ENCODE peak calls at places on chromosomes 13 and 19, in four cellular contexts. One of them, this sample, is unnamed. For H3K9me3 and H3K4me1, the result is how much of the 10 kb centered on the place peaks cover.

GRCh38 chr13:73870970-73871935 is 263.0 kb downstream of the KLF12 start:
- DNase-seq in HepG2: no peak
- DNase-seq in fibroblast of lung: peak
- DNase-seq in cardiac muscle cell: peak
- DNase-seq in this sample: no peak

GRCh38 chr13:26476111-26476743 is 81.3 kb upstream of the WASF3 start:
- DNase-seq in cardiac muscle cell: peak
- DNase-seq in HepG2: peak
- DNase-seq in fibroblast of lung: peak
- DNase-seq in this sample: peak

GRCh38 chr19:56839665-56840451 is 668 bp downstream of the PEG3 start:
- DNase-seq in cardiac muscle cell: peak
- DNase-seq in fibroblast of lung: peak
- DNase-seq in HepG2: peak
- DNase-seq in this sample: no peak

GRCh38 chr19:10686661-10687517 is 14.3 kb upstream of the QTRT1 start:
- DNase-seq in HepG2: no peak
- DNase-seq in fibroblast of lung: peak
- DNase-seq in cardiac muscle cell: no peak
- DNase-seq in this sample: no peak

GRCh38 chr19:55688422-55689218 is 13.6 kb downstream of the EPN1 start:
- DNase-seq in HepG2: no peak
- DNase-seq in fibroblast of lung: no peak
- DNase-seq in cardiac muscle cell: no peak
- DNase-seq in this sample: no peak

GRCh38 chr19:58577581-58578429 is 4.7 kb upstream of the MZF1 start:
- DNase-seq in fibroblast of lung: no peak
- DNase-seq in cardiac muscle cell: no peak
- DNase-seq in HepG2: no peak
- DNase-seq in this sample: no peak

GRCh38 chr13:87999791-88000190 is 328.6 kb downstream of the SLITRK5 start:
- DNase-seq in cardiac muscle cell: no peak
- DNase-seq in HepG2: no peak
- DNase-seq in fibroblast of lung: no peak
- DNase-seq in this sample: no peak

GRCh38 chr13:85223883-85224656 is 575.1 kb downstream of the SLITRK6 start:
- DNase-seq in fibroblast of lung: peak
- DNase-seq in cardiac muscle cell: peak
- DNase-seq in HepG2: no peak
- DNase-seq in this sample: no peak

GRCh38 chr19:16928916-16929315 is 40.1 kb downstream of the F2RL3 start:
- DNase-seq in fibroblast of lung: no peak
- DNase-seq in cardiac muscle cell: no peak
- DNase-seq in HepG2: no peak
- DNase-seq in this sample: no peak

GRCh38 chr19:16931306-16931705 is 42.5 kb downstream of the F2RL3 start:
- DNase-seq in fibroblast of lung: no peak
- DNase-seq in cardiac muscle cell: no peak
- DNase-seq in HepG2: no peak
- DNase-seq in this sample: no peak

GRCh38 chr19:16930753-16931152 is 42.0 kb downstream of the F2RL3 start:
- DNase-seq in HepG2: no peak
- DNase-seq in cardiac muscle cell: no peak
- DNase-seq in fibroblast of lung: no peak
- DNase-seq in this sample: no peak

GRCh38 chr19:16927883-16928282 is 39.1 kb downstream of the F2RL3 start:
- DNase-seq in cardiac muscle cell: no peak
- DNase-seq in HepG2: no peak
- DNase-seq in fibroblast of lung: no peak
- DNase-seq in this sample: no peak

DNA sequence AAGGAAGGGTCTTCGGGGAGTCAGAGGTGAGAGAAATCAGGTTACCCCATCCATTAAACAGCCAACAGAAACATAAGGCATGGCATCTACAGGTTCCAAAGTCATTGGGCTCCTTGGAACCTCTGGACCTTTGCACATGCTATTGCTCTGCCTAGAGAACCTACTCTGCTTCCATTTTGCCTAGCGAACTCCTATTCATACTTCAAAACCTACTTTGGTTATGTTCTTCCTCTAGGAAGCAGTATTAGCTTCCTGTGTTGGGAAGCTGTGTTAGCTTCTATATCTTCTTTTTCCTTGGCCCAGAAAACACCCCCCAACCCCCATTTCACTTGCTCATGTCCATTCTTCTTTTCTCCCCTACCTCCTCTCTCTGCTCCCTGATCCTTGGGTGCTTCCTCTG is 39.6 kb downstream of the F2RL3 start:
- DNase-seq in fibroblast of lung: no peak
- DNase-seq in cardiac muscle cell: no peak
- DNase-seq in HepG2: no peak
- DNase-seq in this sample: no peak
- H3K9me3 ChIP-seq in fibroblast of lung: under half
- H3K9me3 ChIP-seq in cardiac muscle cell: under half
- H3K9me3 ChIP-seq in HepG2: under half
- H3K9me3 ChIP-seq in this sample: under half

GRCh38 chr13:33259296-33259695 is 26.3 kb downstream of the STARD13 start:
- DNase-seq in HepG2: peak
- DNase-seq in fibroblast of lung: no peak
- DNase-seq in cardiac muscle cell: no peak
- DNase-seq in this sample: no peak
- H3K4me1 ChIP-seq in HepG2: half or more
- H3K4me1 ChIP-seq in fibroblast of lung: under half
- H3K4me1 ChIP-seq in cardiac muscle cell: under half
- H3K4me1 ChIP-seq in this sample: under half

DNA sequence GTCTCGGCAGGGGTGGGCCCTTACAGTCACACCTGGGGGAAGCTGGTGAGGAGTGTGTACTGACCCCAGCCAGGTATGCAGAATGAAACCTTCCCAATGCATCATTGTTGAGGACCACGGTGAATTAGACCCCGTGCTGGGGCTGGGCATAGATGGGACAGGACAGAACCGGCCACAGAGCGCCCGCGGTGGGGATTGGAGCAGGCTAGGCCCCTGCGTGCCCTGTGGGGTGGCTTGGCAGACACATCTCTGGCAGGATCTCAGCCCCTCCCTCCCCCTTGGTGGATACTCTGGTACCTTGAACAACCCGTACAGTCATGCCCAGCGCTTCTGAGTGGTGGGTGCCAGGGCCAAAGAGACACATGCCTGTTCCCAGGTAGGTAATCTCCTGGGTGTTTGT is 200.6 kb downstream of the TEX29 start:
- DNase-seq in cardiac muscle cell: no peak
- DNase-seq in fibroblast of lung: no peak
- DNase-seq in HepG2: no peak
- DNase-seq in this sample: no peak
- H3K9me3 ChIP-seq in cardiac muscle cell: under half
- H3K9me3 ChIP-seq in fibroblast of lung: under half
- H3K9me3 ChIP-seq in HepG2: under half
- H3K9me3 ChIP-seq in this sample: under half

GRCh38 chr19:7701049-7701653 is 780 bp downstream of the FCER2 start:
- DNase-seq in fibroblast of lung: no peak
- DNase-seq in cardiac muscle cell: no peak
- DNase-seq in HepG2: no peak
- DNase-seq in this sample: no peak

GRCh38 chr19:7699422-7700127 is 2.4 kb downstream of the FCER2 start:
- DNase-seq in HepG2: no peak
- DNase-seq in cardiac muscle cell: no peak
- DNase-seq in fibroblast of lung: peak
- DNase-seq in this sample: no peak

GRCh38 chr19:7700128-7700470 is 1.8 kb downstream of the FCER2 start:
- DNase-seq in HepG2: no peak
- DNase-seq in fibroblast of lung: no peak
- DNase-seq in cardiac muscle cell: no peak
- DNase-seq in this sample: no peak

GRCh38 chr19:7703332-7703731 is 1.4 kb upstream of the FCER2 start:
- DNase-seq in fibroblast of lung: no peak
- DNase-seq in HepG2: no peak
- DNase-seq in cardiac muscle cell: no peak
- DNase-seq in this sample: no peak

DNA sequence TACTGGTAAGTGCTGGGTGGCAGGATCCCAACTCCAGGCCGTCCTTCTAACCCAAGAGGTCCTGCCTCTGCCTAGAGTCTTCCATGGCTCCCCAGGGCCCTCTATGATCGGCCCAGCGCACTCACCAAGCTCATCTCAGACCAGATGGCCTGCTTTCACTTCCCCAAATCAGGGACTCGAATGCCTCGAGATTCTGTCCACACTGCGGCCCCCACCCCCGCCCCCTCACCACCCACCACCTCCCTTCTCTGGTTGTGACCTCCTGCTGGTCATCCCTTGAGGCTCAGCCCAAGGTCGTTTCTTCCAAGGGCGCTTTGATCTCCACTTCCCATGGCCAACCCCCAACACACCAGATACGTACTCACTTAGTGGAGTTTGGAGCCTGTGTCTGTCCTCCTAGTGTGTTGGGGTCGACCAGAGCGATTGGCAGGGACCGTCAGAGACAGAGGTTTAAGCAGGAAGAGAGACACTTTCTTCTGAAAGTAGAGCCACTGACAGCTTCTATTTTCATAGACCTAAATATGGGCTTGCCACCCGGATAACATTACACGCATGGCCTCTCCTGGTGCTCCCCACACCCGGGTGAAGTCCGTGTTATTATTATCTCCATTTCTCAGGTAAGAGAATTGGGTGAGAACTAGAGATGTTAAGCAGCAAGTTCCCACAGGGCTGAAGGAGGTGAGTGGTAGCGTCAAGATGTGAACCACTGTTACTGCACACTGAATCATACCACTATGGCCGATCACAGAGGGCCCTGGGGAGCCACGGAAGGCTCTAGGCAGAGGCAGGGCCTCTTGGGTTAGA is at the start of gene FCER2:
- DNase-seq in fibroblast of lung: no peak
- DNase-seq in cardiac muscle cell: no peak
- DNase-seq in HepG2: peak
- DNase-seq in this sample: no peak
- H3K4me1 ChIP-seq in fibroblast of lung: under half
- H3K4me1 ChIP-seq in cardiac muscle cell: under half
- H3K4me1 ChIP-seq in HepG2: under half
- H3K4me1 ChIP-seq in this sample: under half

DNA sequence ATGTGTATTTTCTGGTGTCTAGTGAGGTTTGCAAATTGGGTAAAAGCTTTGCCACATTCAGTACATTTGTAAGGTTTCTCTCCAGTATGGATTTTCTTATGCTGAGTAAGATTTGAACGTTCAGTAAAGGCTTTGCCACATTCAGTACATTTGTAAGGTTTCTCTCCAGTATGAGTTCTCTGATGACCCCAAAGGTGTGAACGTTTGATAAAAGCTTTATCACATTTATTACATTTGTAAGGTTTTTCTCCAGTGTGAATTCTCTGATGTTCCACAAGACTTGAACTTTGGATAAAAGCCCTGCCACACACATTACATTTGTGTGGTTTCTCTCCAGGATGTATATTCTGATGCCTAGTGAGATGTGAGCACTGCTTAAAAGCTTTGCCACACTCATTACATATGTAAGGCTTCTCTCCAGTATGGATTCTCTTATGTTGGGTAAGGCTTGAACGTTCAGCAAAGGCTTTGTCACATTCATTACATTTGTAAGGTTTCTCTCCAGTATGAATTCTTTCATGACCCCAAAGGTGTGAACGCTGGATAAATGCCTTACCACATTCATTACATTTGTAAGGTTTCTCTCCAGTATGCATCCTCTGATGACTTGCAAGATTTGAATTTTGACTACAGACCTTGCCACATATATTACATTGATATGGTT is 17.4 kb downstream of the ZNF677 start:
- DNase-seq in HepG2: no peak
- DNase-seq in cardiac muscle cell: no peak
- DNase-seq in fibroblast of lung: no peak
- DNase-seq in this sample: no peak
- H3K9me3 ChIP-seq in HepG2: half or more
- H3K9me3 ChIP-seq in cardiac muscle cell: under half
- H3K9me3 ChIP-seq in fibroblast of lung: under half
- H3K9me3 ChIP-seq in this sample: under half

GRCh38 chr19:45117666-45118065 is 24.7 kb downstream of the PPP1R37 start:
- DNase-seq in fibroblast of lung: no peak
- DNase-seq in HepG2: no peak
- DNase-seq in cardiac muscle cell: no peak
- DNase-seq in this sample: no peak
- H3K4me1 ChIP-seq in fibroblast of lung: under half
- H3K4me1 ChIP-seq in HepG2: under half
- H3K4me1 ChIP-seq in cardiac muscle cell: under half
- H3K4me1 ChIP-seq in this sample: under half

GRCh38 chr13:40878823-40879222 is 89.4 kb downstream of the SLC25A15 start:
- DNase-seq in cardiac muscle cell: no peak
- DNase-seq in HepG2: no peak
- DNase-seq in fibroblast of lung: no peak
- DNase-seq in this sample: no peak
- H3K9me3 ChIP-seq in cardiac muscle cell: under half
- H3K9me3 ChIP-seq in HepG2: under half
- H3K9me3 ChIP-seq in fibroblast of lung: under half
- H3K9me3 ChIP-seq in this sample: under half

DNA sequence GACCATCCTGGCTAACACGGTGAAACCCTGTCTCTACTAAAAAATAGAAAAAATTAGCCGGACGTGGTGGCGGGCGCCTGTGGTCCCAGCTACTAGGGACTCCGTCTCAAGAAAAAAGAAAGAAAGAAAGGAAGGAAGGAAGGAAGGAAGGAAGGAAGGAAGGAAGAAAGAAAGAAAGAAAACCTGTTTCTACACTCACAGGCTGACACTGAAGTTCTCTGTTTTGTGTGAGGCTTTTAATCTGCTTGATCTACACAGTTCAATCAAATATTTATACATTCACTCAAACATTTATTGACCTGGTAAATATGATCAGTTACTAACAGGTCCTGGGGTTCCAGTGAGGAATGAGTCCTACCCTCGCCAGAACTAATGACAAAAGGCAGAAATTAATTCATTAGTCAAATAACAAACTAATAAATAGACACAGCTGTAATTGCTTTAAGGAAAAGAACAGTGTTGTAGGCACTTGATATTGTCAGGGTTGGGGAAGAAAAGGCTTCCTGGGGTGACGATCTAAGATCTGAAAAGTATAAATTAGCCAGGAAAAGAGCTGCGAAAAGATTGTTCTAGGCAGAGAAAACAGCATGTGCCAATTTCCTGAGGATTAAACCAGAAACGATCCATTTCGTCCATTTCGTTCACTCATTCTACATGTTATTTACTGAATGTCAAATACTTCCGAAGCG is 814 bp upstream of the CHAF1A start:
- DNase-seq in HepG2: no peak
- DNase-seq in cardiac muscle cell: no peak
- DNase-seq in fibroblast of lung: no peak
- DNase-seq in this sample: peak
- H3K4me1 ChIP-seq in HepG2: half or more
- H3K4me1 ChIP-seq in cardiac muscle cell: under half
- H3K4me1 ChIP-seq in fibroblast of lung: under half
- H3K4me1 ChIP-seq in this sample: half or more